ENCODE peak calls at places on chromosome 19, in eight cellular contexts. One of them, this sample, is unnamed.

GRCh38 chr19:8618751-8619150 is 8.2 kb upstream of the ADAMTS10 start:
- DNase-seq in NB4: peak
- DNase-seq in NCI-H82: no peak
- DNase-seq in effector CD4-positive, alpha-beta T cell: no peak
- DNase-seq in RWPE1: no peak
- DNase-seq in NCI-H1092: no peak
- DNase-seq in cardiac fibroblast: peak
- DNase-seq in NCI-H1436: no peak
- DNase-seq in this sample: no peak

GRCh38 chr19:45442927-45443461 is 19.3 kb upstream of the ERCC1 start:
- DNase-seq in NCI-H1436: no peak
- DNase-seq in effector CD4-positive, alpha-beta T cell: peak
- DNase-seq in NCI-H1092: no peak
- DNase-seq in RWPE1: no peak
- DNase-seq in NCI-H82: peak
- DNase-seq in cardiac fibroblast: peak
- DNase-seq in NB4: peak
- DNase-seq in this sample: no peak

GRCh38 chr19:1492474-1493006 is 1.6 kb downstream of the REEP6 start:
- DNase-seq in NCI-H82: no peak
- DNase-seq in NCI-H1092: no peak
- DNase-seq in RWPE1: no peak
- DNase-seq in cardiac fibroblast: peak
- DNase-seq in NB4: no peak
- DNase-seq in NCI-H1436: no peak
- DNase-seq in effector CD4-positive, alpha-beta T cell: no peak
- DNase-seq in this sample: no peak

GRCh38 chr19:16779539-16780163 is 49.5 kb upstream of the SIN3B start:
- DNase-seq in cardiac fibroblast: peak
- DNase-seq in NB4: no peak
- DNase-seq in RWPE1: no peak
- DNase-seq in NCI-H1092: no peak
- DNase-seq in NCI-H82: no peak
- DNase-seq in effector CD4-positive, alpha-beta T cell: no peak
- DNase-seq in NCI-H1436: no peak
- DNase-seq in this sample: no peak

GRCh38 chr19:4896372-4896771 is 6.3 kb downstream of the ARRDC5 start:
- DNase-seq in cardiac fibroblast: peak
- DNase-seq in NCI-H1436: no peak
- DNase-seq in NCI-H82: no peak
- DNase-seq in NB4: peak
- DNase-seq in NCI-H1092: no peak
- DNase-seq in effector CD4-positive, alpha-beta T cell: no peak
- DNase-seq in RWPE1: peak
- DNase-seq in this sample: no peak

GRCh38 chr19:42203700-42204099 is 13.8 kb downstream of the DEDD2 start:
- DNase-seq in RWPE1: no peak
- DNase-seq in NCI-H1436: no peak
- DNase-seq in effector CD4-positive, alpha-beta T cell: no peak
- DNase-seq in NCI-H1092: no peak
- DNase-seq in NCI-H82: no peak
- DNase-seq in cardiac fibroblast: no peak
- DNase-seq in NB4: no peak
- DNase-seq in this sample: no peak

GRCh38 chr19:50794778-50795664 is 4.8 kb downstream of the ACP4 start:
- DNase-seq in effector CD4-positive, alpha-beta T cell: no peak
- DNase-seq in NCI-H1092: no peak
- DNase-seq in NB4: peak
- DNase-seq in NCI-H82: peak
- DNase-seq in NCI-H1436: no peak
- DNase-seq in cardiac fibroblast: no peak
- DNase-seq in RWPE1: no peak
- DNase-seq in this sample: no peak

GRCh38 chr19:42275517-42275916 is 6.5 kb downstream of the CIC start:
- DNase-seq in effector CD4-positive, alpha-beta T cell: no peak
- DNase-seq in RWPE1: no peak
- DNase-seq in NCI-H1092: no peak
- DNase-seq in NB4: no peak
- DNase-seq in NCI-H1436: no peak
- DNase-seq in NCI-H82: no peak
- DNase-seq in cardiac fibroblast: no peak
- DNase-seq in this sample: no peak

GRCh38 chr19:2546128-2547032 is 70.5 kb downstream of the GADD45B start:
- DNase-seq in NCI-H1436: no peak
- DNase-seq in NCI-H1092: no peak
- DNase-seq in NCI-H82: no peak
- DNase-seq in RWPE1: no peak
- DNase-seq in effector CD4-positive, alpha-beta T cell: no peak
- DNase-seq in NB4: peak
- DNase-seq in cardiac fibroblast: peak
- DNase-seq in this sample: no peak

GRCh38 chr19:40249781-40250180 is 23.3 kb upstream of the CCNP start:
- DNase-seq in cardiac fibroblast: no peak
- DNase-seq in NCI-H1436: no peak
- DNase-seq in effector CD4-positive, alpha-beta T cell: no peak
- DNase-seq in NCI-H1092: no peak
- DNase-seq in RWPE1: no peak
- DNase-seq in NCI-H82: no peak
- DNase-seq in NB4: no peak
- DNase-seq in this sample: no peak

GRCh38 chr19:21202865-21203494 is 61.1 kb downstream of the ZNF431 start:
- DNase-seq in NCI-H82: peak
- DNase-seq in effector CD4-positive, alpha-beta T cell: peak
- DNase-seq in cardiac fibroblast: peak
- DNase-seq in RWPE1: peak
- DNase-seq in NB4: peak
- DNase-seq in NCI-H1436: peak
- DNase-seq in NCI-H1092: peak
- DNase-seq in this sample: no peak

GRCh38 chr19:51480590-51480989 is 2.3 kb downstream of the CEACAM18 start:
- DNase-seq in NB4: peak
- DNase-seq in effector CD4-positive, alpha-beta T cell: no peak
- DNase-seq in NCI-H1092: no peak
- DNase-seq in NCI-H1436: no peak
- DNase-seq in NCI-H82: no peak
- DNase-seq in RWPE1: peak
- DNase-seq in cardiac fibroblast: peak
- DNase-seq in this sample: no peak

GRCh38 chr19:11519138-11519537 is 9.8 kb downstream of the ECSIT start:
- DNase-seq in NCI-H1092: no peak
- DNase-seq in RWPE1: no peak
- DNase-seq in effector CD4-positive, alpha-beta T cell: no peak
- DNase-seq in cardiac fibroblast: no peak
- DNase-seq in NB4: no peak
- DNase-seq in NCI-H1436: no peak
- DNase-seq in NCI-H82: no peak
- DNase-seq in this sample: no peak

GRCh38 chr19:47274891-47275865 is 493 bp downstream of the INAFM1 start:
- DNase-seq in cardiac fibroblast: peak
- DNase-seq in NCI-H1436: no peak
- DNase-seq in NCI-H1092: no peak
- DNase-seq in effector CD4-positive, alpha-beta T cell: no peak
- DNase-seq in NB4: no peak
- DNase-seq in NCI-H82: peak
- DNase-seq in RWPE1: no peak
- DNase-seq in this sample: no peak

GRCh38 chr19:27851543-27852060 is 1361.3 kb downstream of the UQCRFS1 start:
- DNase-seq in NCI-H82: no peak
- DNase-seq in NCI-H1436: no peak
- DNase-seq in effector CD4-positive, alpha-beta T cell: no peak
- DNase-seq in NCI-H1092: no peak
- DNase-seq in NB4: no peak
- DNase-seq in cardiac fibroblast: no peak
- DNase-seq in RWPE1: no peak
- DNase-seq in this sample: no peak

GRCh38 chr19:2210987-2211740 is 25.0 kb downstream of the PLEKHJ1 start:
- DNase-seq in effector CD4-positive, alpha-beta T cell: no peak
- DNase-seq in NCI-H1092: no peak
- DNase-seq in NCI-H1436: no peak
- DNase-seq in RWPE1: no peak
- DNase-seq in NCI-H82: no peak
- DNase-seq in NB4: no peak
- DNase-seq in cardiac fibroblast: no peak
- DNase-seq in this sample: no peak

GRCh38 chr19:22882797-22883196 is 50.7 kb downstream of the ZNF723 start:
- DNase-seq in RWPE1: no peak
- DNase-seq in cardiac fibroblast: peak
- DNase-seq in NB4: peak
- DNase-seq in effector CD4-positive, alpha-beta T cell: no peak
- DNase-seq in NCI-H1436: no peak
- DNase-seq in NCI-H1092: no peak
- DNase-seq in NCI-H82: peak
- DNase-seq in this sample: no peak

GRCh38 chr19:40756502-40757110 is 5.6 kb downstream of the SNRPA start:
- DNase-seq in cardiac fibroblast: no peak
- DNase-seq in NB4: no peak
- DNase-seq in NCI-H1436: no peak
- DNase-seq in RWPE1: peak
- DNase-seq in NCI-H82: no peak
- DNase-seq in NCI-H1092: no peak
- DNase-seq in effector CD4-positive, alpha-beta T cell: no peak
- DNase-seq in this sample: no peak